ENCODE peak calls at places on chromosomes 2 and 18, in eight cellular contexts. One of them, this sample, is unnamed.

GRCh38 chr18:45844938-45845337 is 19.5 kb downstream of the SIGLEC15 start:
- DNase-seq in heart right ventricle: no peak
- DNase-seq in heart left ventricle: no peak
- DNase-seq in cardiac muscle cell: no peak
- DNase-seq in gastrocnemius medialis: no peak
- DNase-seq in neural crest cell: no peak
- DNase-seq in adrenal gland: no peak
- DNase-seq in AG04450: no peak
- DNase-seq in this sample: no peak

GRCh38 chr2:48284624-48285212 is 245.2 kb upstream of the STON1 start:
- DNase-seq in heart right ventricle: no peak
- DNase-seq in heart left ventricle: no peak
- DNase-seq in cardiac muscle cell: no peak
- DNase-seq in gastrocnemius medialis: peak; percentile 49
- DNase-seq in neural crest cell: no peak
- DNase-seq in adrenal gland: no peak
- DNase-seq in AG04450: no peak
- DNase-seq in this sample: no peak

GRCh38 chr2:129781749-129782617 is 197.5 kb upstream of the RAB6C start:
- DNase-seq in heart right ventricle: no peak
- DNase-seq in heart left ventricle: no peak
- DNase-seq in cardiac muscle cell: no peak
- DNase-seq in gastrocnemius medialis: no peak
- DNase-seq in neural crest cell: no peak
- DNase-seq in adrenal gland: no peak
- DNase-seq in AG04450: no peak
- DNase-seq in this sample: no peak

GRCh38 chr2:238667008-238667407 is 180.9 kb upstream of the TWIST2 start:
- DNase-seq in heart right ventricle: no peak
- DNase-seq in heart left ventricle: no peak
- DNase-seq in cardiac muscle cell: no peak
- DNase-seq in gastrocnemius medialis: no peak
- DNase-seq in neural crest cell: no peak
- DNase-seq in adrenal gland: no peak
- DNase-seq in AG04450: no peak
- DNase-seq in this sample: no peak

GRCh38 chr2:182110326-182110725 is 124.7 kb downstream of the PPP1R1C start:
- DNase-seq in heart right ventricle: no peak
- DNase-seq in heart left ventricle: no peak
- DNase-seq in cardiac muscle cell: no peak
- DNase-seq in gastrocnemius medialis: no peak
- DNase-seq in neural crest cell: no peak
- DNase-seq in adrenal gland: no peak
- DNase-seq in AG04450: no peak
- DNase-seq in this sample: no peak

GRCh38 chr2:190069936-190070696 is 7.6 kb upstream of the MSTN start:
- DNase-seq in heart right ventricle: no peak
- DNase-seq in heart left ventricle: no peak
- DNase-seq in cardiac muscle cell: peak; percentile 74
- DNase-seq in gastrocnemius medialis: no peak
- DNase-seq in neural crest cell: peak; percentile 23
- DNase-seq in adrenal gland: peak; percentile 41
- DNase-seq in AG04450: peak; percentile 43
- DNase-seq in this sample: peak; percentile 69

GRCh38 chr2:207072579-207072978 is 93.2 kb downstream of the KLF7 start:
- DNase-seq in heart right ventricle: no peak
- DNase-seq in heart left ventricle: no peak
- DNase-seq in cardiac muscle cell: no peak
- DNase-seq in gastrocnemius medialis: no peak
- DNase-seq in neural crest cell: no peak
- DNase-seq in adrenal gland: no peak
- DNase-seq in AG04450: no peak
- DNase-seq in this sample: no peak

GRCh38 chr2:113041871-113042270 is 10.8 kb downstream of the IL36B start:
- DNase-seq in heart right ventricle: no peak
- DNase-seq in heart left ventricle: no peak
- DNase-seq in cardiac muscle cell: no peak
- DNase-seq in gastrocnemius medialis: no peak
- DNase-seq in neural crest cell: no peak
- DNase-seq in adrenal gland: no peak
- DNase-seq in AG04450: no peak
- DNase-seq in this sample: no peak

GRCh38 chr2:108449410-108450200 is 599 bp downstream of the GCC2 start:
- DNase-seq in heart right ventricle: no peak
- DNase-seq in heart left ventricle: no peak
- DNase-seq in cardiac muscle cell: peak; percentile 14
- DNase-seq in gastrocnemius medialis: no peak
- DNase-seq in neural crest cell: no peak
- DNase-seq in adrenal gland: no peak
- DNase-seq in AG04450: no peak
- DNase-seq in this sample: no peak

GRCh38 chr18:13616041-13616440 is 110.3 kb downstream of the FAM210A start:
- DNase-seq in heart right ventricle: no peak
- DNase-seq in heart left ventricle: no peak
- DNase-seq in cardiac muscle cell: no peak
- DNase-seq in gastrocnemius medialis: no peak
- DNase-seq in neural crest cell: no peak
- DNase-seq in adrenal gland: no peak
- DNase-seq in AG04450: no peak
- DNase-seq in this sample: no peak

GRCh38 chr2:173357351-173357750 is 2.7 kb downstream of the CDCA7 start:
- DNase-seq in heart right ventricle: no peak
- DNase-seq in heart left ventricle: no peak
- DNase-seq in cardiac muscle cell: no peak
- DNase-seq in gastrocnemius medialis: no peak
- DNase-seq in neural crest cell: no peak
- DNase-seq in adrenal gland: no peak
- DNase-seq in AG04450: no peak
- DNase-seq in this sample: no peak

GRCh38 chr2:183812091-183812490 is 687.8 kb downstream of the NUP35 start:
- DNase-seq in heart right ventricle: no peak
- DNase-seq in heart left ventricle: no peak
- DNase-seq in cardiac muscle cell: no peak
- DNase-seq in gastrocnemius medialis: no peak
- DNase-seq in neural crest cell: no peak
- DNase-seq in adrenal gland: no peak
- DNase-seq in AG04450: no peak
- DNase-seq in this sample: no peak

DNA sequence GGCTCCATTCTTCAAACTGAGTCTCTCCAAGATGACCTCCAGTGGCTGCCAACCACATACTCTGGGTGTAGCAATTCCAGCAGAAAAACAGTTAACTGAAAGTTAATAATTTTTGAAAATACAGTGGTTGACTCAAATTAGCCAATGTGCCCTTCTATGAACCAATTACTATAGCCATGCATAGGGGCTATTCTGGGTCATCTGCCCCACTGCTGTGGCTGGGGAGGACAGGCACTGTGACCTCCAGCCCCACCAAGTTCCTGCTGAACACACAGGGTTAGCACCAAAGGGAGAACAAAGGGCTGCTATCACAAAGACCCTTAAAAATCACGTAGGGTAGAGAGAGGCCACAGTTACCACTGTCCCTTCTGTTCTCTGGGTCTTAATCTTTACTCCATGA is 123.0 kb downstream of the IRS1 start:
- DNase-seq in heart right ventricle: no peak
- DNase-seq in heart left ventricle: no peak
- DNase-seq in cardiac muscle cell: no peak
- DNase-seq in gastrocnemius medialis: no peak
- DNase-seq in neural crest cell: no peak
- DNase-seq in adrenal gland: no peak
- DNase-seq in AG04450: no peak
- DNase-seq in this sample: no peak
- TF ChIP-seq CTCF in heart right ventricle: no peak
- TF ChIP-seq CTCF in heart left ventricle: no peak
- TF ChIP-seq CTCF in cardiac muscle cell: no peak
- TF ChIP-seq CTCF in gastrocnemius medialis: no peak
- TF ChIP-seq CTCF in neural crest cell: no peak
- TF ChIP-seq CTCF in adrenal gland: no peak
- TF ChIP-seq CTCF in AG04450: no peak
- TF ChIP-seq CTCF in this sample: no peak

DNA sequence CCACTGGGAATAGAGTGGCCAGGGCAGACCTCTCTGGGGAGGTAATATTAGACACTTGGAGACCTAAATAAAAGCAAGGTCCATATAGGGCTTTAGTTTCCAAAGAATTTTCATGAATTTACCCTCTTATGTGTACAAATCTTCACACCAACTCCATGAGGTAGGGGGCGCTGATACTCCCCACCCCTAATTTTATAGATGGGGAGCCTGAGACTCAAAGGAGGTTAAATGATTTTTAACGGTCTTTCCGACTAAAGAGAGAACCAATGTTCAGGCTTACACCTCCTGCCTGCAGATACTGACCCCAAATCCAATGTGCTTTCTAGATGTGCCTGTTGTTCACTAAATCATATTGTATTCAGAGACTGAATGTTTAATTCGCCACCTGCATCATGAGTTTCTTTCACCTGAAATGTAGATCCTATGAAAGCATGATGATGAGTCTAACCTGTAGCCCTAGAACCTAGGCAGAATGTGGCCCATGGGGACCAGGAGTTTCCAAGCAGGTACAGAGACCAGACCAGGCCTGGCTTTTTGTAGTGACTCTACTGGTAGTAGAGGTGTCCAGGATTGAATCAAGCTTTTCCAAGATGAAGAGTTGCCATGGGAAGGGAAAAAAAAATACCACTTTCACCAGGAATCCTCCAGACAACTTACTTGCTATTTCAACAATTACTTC is 16.8 kb upstream of the PAX3 start:
- DNase-seq in heart right ventricle: no peak
- DNase-seq in heart left ventricle: no peak
- DNase-seq in cardiac muscle cell: no peak
- DNase-seq in gastrocnemius medialis: no peak
- DNase-seq in neural crest cell: no peak
- DNase-seq in adrenal gland: no peak
- DNase-seq in AG04450: no peak
- DNase-seq in this sample: no peak
- TF ChIP-seq CTCF in heart right ventricle: no peak
- TF ChIP-seq CTCF in heart left ventricle: no peak
- TF ChIP-seq CTCF in cardiac muscle cell: no peak
- TF ChIP-seq CTCF in gastrocnemius medialis: no peak
- TF ChIP-seq CTCF in neural crest cell: peak; percentile 30
- TF ChIP-seq CTCF in adrenal gland: no peak
- TF ChIP-seq CTCF in AG04450: peak; percentile 1
- TF ChIP-seq CTCF in this sample: peak; percentile 25

GRCh38 chr2:58871469-58872142 is 630.5 kb upstream of the FANCL start:
- DNase-seq in heart right ventricle: no peak
- DNase-seq in heart left ventricle: no peak
- DNase-seq in cardiac muscle cell: no peak
- DNase-seq in gastrocnemius medialis: no peak
- DNase-seq in neural crest cell: no peak
- DNase-seq in adrenal gland: no peak
- DNase-seq in AG04450: no peak
- DNase-seq in this sample: no peak
- TF ChIP-seq CTCF in heart right ventricle: no peak
- TF ChIP-seq CTCF in heart left ventricle: no peak
- TF ChIP-seq CTCF in cardiac muscle cell: no peak
- TF ChIP-seq CTCF in gastrocnemius medialis: no peak
- TF ChIP-seq CTCF in neural crest cell: peak; percentile 48
- TF ChIP-seq CTCF in adrenal gland: no peak
- TF ChIP-seq CTCF in AG04450: no peak
- TF ChIP-seq CTCF in this sample: no peak

GRCh38 chr18:37483984-37484892 is 81.4 kb downstream of the CELF4 start:
- DNase-seq in heart right ventricle: no peak
- DNase-seq in heart left ventricle: no peak
- DNase-seq in cardiac muscle cell: no peak
- DNase-seq in gastrocnemius medialis: no peak
- DNase-seq in neural crest cell: no peak
- DNase-seq in adrenal gland: no peak
- DNase-seq in AG04450: no peak
- DNase-seq in this sample: no peak

GRCh38 chr18:37487400-37487831 is 78.2 kb downstream of the CELF4 start:
- DNase-seq in heart right ventricle: no peak
- DNase-seq in heart left ventricle: no peak
- DNase-seq in cardiac muscle cell: no peak
- DNase-seq in gastrocnemius medialis: no peak
- DNase-seq in neural crest cell: no peak
- DNase-seq in adrenal gland: no peak
- DNase-seq in AG04450: no peak
- DNase-seq in this sample: no peak

GRCh38 chr18:37486848-37487247 is 78.8 kb downstream of the CELF4 start:
- DNase-seq in heart right ventricle: no peak
- DNase-seq in heart left ventricle: no peak
- DNase-seq in cardiac muscle cell: no peak
- DNase-seq in gastrocnemius medialis: no peak
- DNase-seq in neural crest cell: no peak
- DNase-seq in adrenal gland: no peak
- DNase-seq in AG04450: no peak
- DNase-seq in this sample: no peak

GRCh38 chr18:37483221-37483971 is 82.2 kb downstream of the CELF4 start:
- DNase-seq in heart right ventricle: no peak
- DNase-seq in heart left ventricle: no peak
- DNase-seq in cardiac muscle cell: peak; percentile 85
- DNase-seq in gastrocnemius medialis: no peak
- DNase-seq in neural crest cell: peak; percentile 47
- DNase-seq in adrenal gland: no peak
- DNase-seq in AG04450: no peak
- DNase-seq in this sample: no peak

GRCh38 chr18:37484893-37485834 is 80.4 kb downstream of the CELF4 start:
- DNase-seq in heart right ventricle: no peak
- DNase-seq in heart left ventricle: no peak
- DNase-seq in cardiac muscle cell: peak; percentile 70
- DNase-seq in gastrocnemius medialis: no peak
- DNase-seq in neural crest cell: peak; percentile 42
- DNase-seq in adrenal gland: no peak
- DNase-seq in AG04450: no peak
- DNase-seq in this sample: no peak
- TF ChIP-seq CTCF in heart right ventricle: no peak
- TF ChIP-seq CTCF in heart left ventricle: peak; percentile 16
- TF ChIP-seq CTCF in cardiac muscle cell: peak; percentile 29
- TF ChIP-seq CTCF in gastrocnemius medialis: no peak
- TF ChIP-seq CTCF in neural crest cell: peak; percentile 67
- TF ChIP-seq CTCF in adrenal gland: peak; percentile 32
- TF ChIP-seq CTCF in AG04450: no peak
- TF ChIP-seq CTCF in this sample: no peak